ENCODE peak calls at places on chromosomes 6 and 20, in eight cellular contexts. X, E, G, F, J, Z, K and I are unnamed samples.

GRCh38 chr6:12635375-12635774 is 81.2 kb upstream of the PHACTR1 start:
- DNase-seq in X (no peak), E (no peak), G (no peak), F (no peak), J (no peak), Z (no peak), K (no peak), I (no peak)

GRCh38 chr20:31674895-31675827 is 37.4 kb downstream of the COX4I2 start:
- DNase-seq in X (no peak), E (no peak), G (peak), F (peak), J (no peak), Z (peak), K (no peak), I (peak)

GRCh38 chr20:12598894-12599293 is 409.9 kb upstream of the SPTLC3 start:
- DNase-seq in X (no peak), E (no peak), G (no peak), F (no peak), J (no peak), Z (no peak), K (no peak), I (no peak)

GRCh38 chr6:83511901-83512681 is at the start of gene PRSS35:
- DNase-seq in X (peak), E (peak), G (no peak), F (peak), J (peak), Z (peak), K (peak), I (no peak)

GRCh38 chr6:140134224-140134623 is 759.8 kb upstream of the CITED2 start:
- DNase-seq in X (no peak), E (no peak), G (no peak), F (no peak), J (no peak), Z (no peak), K (no peak), I (no peak)

GRCh38 chr6:7016238-7016637 is 91.5 kb upstream of the RREB1 start:
- DNase-seq in X (no peak), E (no peak), G (no peak), F (no peak), J (no peak), Z (no peak), K (no peak), I (no peak)

GRCh38 chr6:108940741-108941140 is 92.5 kb downstream of the ARMC2 start:
- DNase-seq in X (no peak), E (no peak), G (no peak), F (no peak), J (no peak), Z (no peak), K (no peak), I (no peak)

GRCh38 chr6:166584813-166585429 is 1.6 kb downstream of the RAMACL start:
- DNase-seq in X (no peak), E (no peak), G (no peak), F (no peak), J (no peak), Z (no peak), K (no peak), I (no peak)

GRCh38 chr6:73566954-73567591 is 46.2 kb upstream of the EEF1A1 start:
- DNase-seq in X (no peak), E (no peak), G (no peak), F (peak), J (peak), Z (peak), K (peak), I (peak)

GRCh38 chr20:63568170-63568981 is 5.7 kb downstream of the HELZ2 start:
- DNase-seq in X (no peak), E (no peak), G (no peak), F (no peak), J (no peak), Z (no peak), K (no peak), I (no peak)

GRCh38 chr20:40416274-40416673 is 272.8 kb downstream of the MAFB start:
- DNase-seq in X (no peak), E (no peak), G (no peak), F (no peak), J (no peak), Z (no peak), K (no peak), I (peak)

GRCh38 chr6:159466934-159467333 is 226.1 kb downstream of the SOD2 start:
- DNase-seq in X (no peak), E (no peak), G (no peak), F (no peak), J (no peak), Z (no peak), K (no peak), I (no peak)

GRCh38 chr6:18551228-18551627 is 164.1 kb downstream of the RNF144B start:
- DNase-seq in X (no peak), E (no peak), G (no peak), F (no peak), J (no peak), Z (no peak), K (no peak), I (peak)

GRCh38 chr6:148952147-148953041 is 205.6 kb downstream of the UST start:
- DNase-seq in X (no peak), E (no peak), G (no peak), F (no peak), J (no peak), Z (no peak), K (no peak), I (peak)

GRCh38 chr6:84651583-84651982 is 112.8 kb downstream of the TBX18 start:
- DNase-seq in X (no peak), E (no peak), G (no peak), F (no peak), J (no peak), Z (no peak), K (no peak), I (no peak)

DNA sequence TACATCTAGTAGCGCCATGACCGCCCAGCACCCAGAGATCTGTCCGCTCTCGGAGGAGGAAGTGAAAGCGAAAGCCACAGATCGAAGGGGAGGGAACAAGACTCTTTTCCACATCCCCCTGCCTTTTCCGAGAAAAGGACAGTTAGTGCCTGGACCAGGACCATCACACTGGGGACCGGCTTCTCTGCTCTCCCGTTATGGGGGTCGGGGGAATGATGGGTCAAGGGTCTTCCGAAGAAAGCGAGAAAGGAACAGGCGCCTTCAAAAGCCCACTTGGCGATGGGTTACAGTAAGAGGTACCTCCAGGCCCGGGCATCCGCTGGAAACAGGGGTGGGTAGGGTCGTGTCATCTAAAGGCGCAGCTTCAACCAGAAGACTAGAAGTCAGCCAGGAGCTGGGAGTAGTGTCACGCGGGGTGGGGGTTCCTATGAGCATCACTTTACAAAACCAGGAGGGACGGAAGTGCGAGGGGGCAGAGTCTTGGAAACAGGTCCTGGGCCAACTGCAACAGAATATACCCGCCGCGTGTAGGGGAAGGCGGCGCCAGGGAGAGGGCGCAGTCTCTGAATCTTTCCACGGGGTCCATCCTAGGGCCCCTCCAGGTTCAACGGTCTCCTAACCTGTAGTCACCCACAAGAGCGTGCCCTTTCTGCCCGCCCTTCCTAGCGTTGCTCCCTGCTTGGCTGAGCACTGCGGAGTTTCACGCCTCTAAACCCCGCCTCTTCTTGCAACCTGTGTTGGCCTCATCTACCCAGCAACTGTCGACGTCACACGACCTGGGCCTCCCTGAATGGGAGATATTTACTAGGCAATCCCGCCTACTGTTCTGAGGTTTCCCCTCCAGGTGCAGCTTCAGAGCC is at the start of gene PSMB8:
- DNase-seq in X (peak), E (peak), G (peak), F (peak), J (peak), Z (peak), K (peak), I (peak)
- H3K27ac ChIP-seq in X (no peak), E (no peak), G (peak), F (peak), J (no peak), Z (peak), K (peak), I (peak)

GRCh38 chr6:77470983-77471382 is 7.7 kb upstream of the HTR1B start:
- DNase-seq in X (no peak), E (no peak), G (no peak), F (no peak), J (no peak), Z (no peak), K (no peak), I (no peak)

GRCh38 chr6:77467038-77467437 is 3.7 kb upstream of the HTR1B start:
- DNase-seq in X (no peak), E (no peak), G (no peak), F (no peak), J (peak), Z (no peak), K (no peak), I (peak)

GRCh38 chr6:77466055-77467028 is 3.1 kb upstream of the HTR1B start:
- DNase-seq in X (peak), E (peak), G (peak), F (no peak), J (peak), Z (no peak), K (peak), I (no peak)

GRCh38 chr6:77463881-77464867 is 883 bp upstream of the HTR1B start:
- DNase-seq in X (peak), E (peak), G (peak), F (no peak), J (peak), Z (no peak), K (peak), I (no peak)

GRCh38 chr6:77468939-77469338 is 5.6 kb upstream of the HTR1B start:
- DNase-seq in X (no peak), E (no peak), G (no peak), F (no peak), J (no peak), Z (no peak), K (no peak), I (no peak)
- H3K27ac ChIP-seq in X (no peak), E (no peak), G (no peak), F (no peak), J (no peak), Z (no peak), K (no peak), I (no peak)

GRCh38 chr20:21286775-21287174 is 16.4 kb upstream of the XRN2 start:
- DNase-seq in X (no peak), E (no peak), G (no peak), F (no peak), J (no peak), Z (no peak), K (no peak), I (no peak)

GRCh38 chr20:21294755-21295154 is 8.4 kb upstream of the XRN2 start:
- DNase-seq in X (no peak), E (no peak), G (no peak), F (no peak), J (no peak), Z (no peak), K (no peak), I (no peak)

GRCh38 chr20:21288587-21289370 is 14.4 kb upstream of the XRN2 start:
- DNase-seq in X (no peak), E (no peak), G (no peak), F (no peak), J (no peak), Z (no peak), K (no peak), I (no peak)

GRCh38 chr20:21289651-21290050 is 13.5 kb upstream of the XRN2 start:
- DNase-seq in X (no peak), E (no peak), G (no peak), F (no peak), J (no peak), Z (no peak), K (no peak), I (no peak)

DNA sequence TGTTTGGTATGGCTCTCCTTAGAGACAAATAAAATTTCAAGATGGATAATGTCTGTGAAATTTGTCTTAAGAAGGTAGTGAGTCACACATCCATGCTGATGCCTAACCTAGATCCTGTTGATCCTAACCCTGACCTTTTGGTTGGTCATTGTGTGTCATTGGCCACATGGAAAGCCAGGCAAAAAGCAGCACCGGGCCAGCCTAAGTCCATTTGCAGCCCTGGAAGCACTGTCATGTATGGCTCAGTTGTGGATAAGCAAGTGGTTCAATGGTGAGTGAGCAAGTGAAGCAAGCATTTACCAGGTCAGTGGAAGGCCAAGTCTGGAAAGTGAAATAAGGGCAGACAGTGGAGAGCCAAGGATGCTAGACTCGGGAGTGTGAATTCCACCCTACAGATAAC is 12.1 kb upstream of the XRN2 start:
- DNase-seq in X (no peak), E (no peak), G (no peak), F (no peak), J (no peak), Z (no peak), K (no peak), I (no peak)
- H3K27ac ChIP-seq in X (no peak), E (no peak), G (no peak), F (no peak), J (no peak), Z (no peak), K (no peak), I (no peak)

GRCh38 chr20:2164421-2164820 is 62.8 kb downstream of the STK35 start:
- DNase-seq in X (no peak), E (no peak), G (no peak), F (no peak), J (no peak), Z (no peak), K (no peak), I (no peak)

GRCh38 chr20:2162823-2163166 is 61.2 kb downstream of the STK35 start:
- DNase-seq in X (no peak), E (no peak), G (no peak), F (no peak), J (no peak), Z (no peak), K (no peak), I (no peak)

GRCh38 chr20:2163757-2164156 is 62.1 kb downstream of the STK35 start:
- DNase-seq in X (no peak), E (no peak), G (no peak), F (no peak), J (no peak), Z (no peak), K (no peak), I (no peak)

GRCh38 chr20:2163312-2163711 is 61.7 kb downstream of the STK35 start:
- DNase-seq in X (no peak), E (peak), G (no peak), F (no peak), J (no peak), Z (no peak), K (no peak), I (no peak)

GRCh38 chr20:2162125-2162822 is 60.6 kb downstream of the STK35 start:
- DNase-seq in X (no peak), E (no peak), G (no peak), F (no peak), J (no peak), Z (no peak), K (no peak), I (no peak)
- H3K27ac ChIP-seq in X (no peak), E (no peak), G (no peak), F (no peak), J (no peak), Z (no peak), K (no peak), I (no peak)

DNA sequence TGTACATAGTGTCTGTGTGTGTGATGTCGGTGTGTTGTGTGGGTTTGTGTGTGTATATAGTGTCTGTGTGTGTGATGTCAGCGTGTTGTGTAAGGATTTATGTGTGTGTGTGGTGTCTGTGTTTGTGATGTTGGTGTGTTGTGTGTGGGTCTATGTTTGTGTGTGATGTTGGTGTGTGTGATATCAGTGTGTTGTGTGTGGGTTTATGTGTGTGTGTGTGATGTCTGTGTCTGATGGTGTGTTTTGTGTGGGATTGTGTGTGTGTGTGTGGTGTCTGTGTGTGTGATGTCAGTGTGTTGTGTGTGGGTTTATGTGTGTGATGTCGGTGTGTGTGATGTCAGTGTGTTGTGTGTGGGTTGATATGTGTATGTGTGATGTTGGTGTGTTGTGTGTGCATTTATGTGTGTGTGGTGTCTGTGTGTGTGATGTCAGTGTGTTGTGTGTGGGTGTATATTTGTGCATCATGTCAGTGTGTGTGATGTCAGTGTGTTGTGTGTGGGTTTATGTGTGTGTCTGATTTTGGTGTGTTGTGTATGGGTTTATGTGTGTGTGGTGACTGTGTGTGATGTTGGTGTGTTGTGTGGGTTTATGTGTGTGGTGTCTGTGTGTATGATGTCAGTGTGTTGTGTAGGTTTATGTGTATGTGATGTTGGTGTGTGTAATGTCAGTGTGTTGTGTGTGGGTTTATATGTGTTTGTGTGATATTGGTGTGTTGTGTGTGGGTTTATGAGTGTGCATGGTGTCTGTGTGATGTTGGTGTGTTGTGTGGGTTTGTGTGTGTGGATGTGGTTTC is 102.4 kb upstream of the CD93 start:
- DNase-seq in X (no peak), E (no peak), G (no peak), F (no peak), J (no peak), Z (no peak), K (no peak), I (no peak)
- H3K27ac ChIP-seq in X (no peak), E (no peak), G (no peak), F (no peak), J (no peak), Z (no peak), K (no peak), I (no peak)

DNA sequence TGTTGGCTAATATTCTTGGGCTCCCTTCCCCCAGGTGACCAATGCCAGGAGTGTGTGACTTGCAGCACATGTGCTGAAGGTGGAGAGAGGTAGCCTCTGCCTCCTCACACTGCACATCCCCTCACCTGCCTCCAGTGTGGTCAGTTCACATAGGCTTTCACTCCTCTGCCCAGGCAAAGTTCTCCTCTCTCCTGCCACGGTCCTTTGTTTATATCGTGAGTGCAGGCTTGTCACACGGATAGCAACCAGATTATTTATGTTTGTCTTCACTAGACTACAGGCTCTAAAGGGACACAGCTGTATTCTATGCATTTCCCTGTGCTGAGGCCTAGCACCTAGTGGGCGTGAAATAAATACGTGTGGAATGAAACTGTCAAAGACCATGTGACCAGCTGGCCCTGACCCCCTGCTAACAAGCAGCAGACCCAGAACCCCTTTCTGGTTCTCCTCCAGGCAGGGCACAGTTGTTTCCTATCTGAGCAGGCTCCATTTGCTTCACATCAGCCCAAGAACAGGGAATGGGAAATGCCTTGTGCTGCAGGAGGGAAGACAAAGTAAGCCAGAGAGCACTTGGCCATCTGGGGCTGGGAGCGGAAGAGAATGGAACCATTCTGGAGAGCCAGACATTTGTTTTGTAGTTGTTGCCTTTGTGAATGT is 42.3 kb downstream of the UNC5CL start:
- DNase-seq in X (peak), E (peak), G (no peak), F (no peak), J (peak), Z (no peak), K (peak), I (no peak)
- H3K27ac ChIP-seq in X (peak), E (peak), G (no peak), F (peak), J (peak), Z (peak), K (peak), I (no peak)